ENCODE peak calls at places on chromosomes 3 and 15, in seven cellular contexts. One of them, this sample, is unnamed.

GRCh38 chr15:91954211-91954804 is 100.8 kb downstream of the SLCO3A1 start:
- DNase-seq in cardiac muscle cell: no peak
- DNase-seq in psoas muscle: no peak
- DNase-seq in CD8-positive, alpha-beta T cell: no peak
- DNase-seq in choroid plexus epithelial cell: no peak
- DNase-seq in uterus: no peak
- DNase-seq in mammary epithelial cell: no peak
- DNase-seq in this sample: no peak

GRCh38 chr3:125310623-125311076 is 64.5 kb downstream of the ZNF148 start:
- DNase-seq in cardiac muscle cell: no peak
- DNase-seq in psoas muscle: no peak
- DNase-seq in CD8-positive, alpha-beta T cell: peak; percentile 13
- DNase-seq in choroid plexus epithelial cell: no peak
- DNase-seq in uterus: no peak
- DNase-seq in mammary epithelial cell: no peak
- DNase-seq in this sample: no peak

GRCh38 chr3:196024968-196025367 is 56.9 kb downstream of the TFRC start:
- DNase-seq in cardiac muscle cell: no peak
- DNase-seq in psoas muscle: no peak
- DNase-seq in CD8-positive, alpha-beta T cell: no peak
- DNase-seq in choroid plexus epithelial cell: no peak
- DNase-seq in uterus: no peak
- DNase-seq in mammary epithelial cell: no peak
- DNase-seq in this sample: no peak

GRCh38 chr3:29635888-29636287 is 355.0 kb downstream of the RBMS3 start:
- DNase-seq in cardiac muscle cell: no peak
- DNase-seq in psoas muscle: no peak
- DNase-seq in CD8-positive, alpha-beta T cell: no peak
- DNase-seq in choroid plexus epithelial cell: no peak
- DNase-seq in uterus: no peak
- DNase-seq in mammary epithelial cell: no peak
- DNase-seq in this sample: no peak

GRCh38 chr15:35450492-35450891 is 95.5 kb downstream of the DPH6 start:
- DNase-seq in cardiac muscle cell: no peak
- DNase-seq in psoas muscle: no peak
- DNase-seq in CD8-positive, alpha-beta T cell: no peak
- DNase-seq in choroid plexus epithelial cell: peak; percentile 72
- DNase-seq in uterus: no peak
- DNase-seq in mammary epithelial cell: peak; percentile 8
- DNase-seq in this sample: peak; percentile 35

GRCh38 chr15:50183112-50183794 is 1.3 kb downstream of the SLC27A2 start:
- DNase-seq in cardiac muscle cell: peak; percentile 8
- DNase-seq in psoas muscle: no peak
- DNase-seq in CD8-positive, alpha-beta T cell: no peak
- DNase-seq in choroid plexus epithelial cell: no peak
- DNase-seq in uterus: no peak
- DNase-seq in mammary epithelial cell: no peak
- DNase-seq in this sample: no peak

GRCh38 chr3:8964436-8965370 is 1.4 kb upstream of the RAD18 start:
- DNase-seq in cardiac muscle cell: no peak
- DNase-seq in psoas muscle: no peak
- DNase-seq in CD8-positive, alpha-beta T cell: no peak
- DNase-seq in choroid plexus epithelial cell: no peak
- DNase-seq in uterus: no peak
- DNase-seq in mammary epithelial cell: peak; percentile 86
- DNase-seq in this sample: peak; percentile 67

GRCh38 chr3:155891341-155891740 is 20.9 kb downstream of the GMPS start:
- DNase-seq in cardiac muscle cell: no peak
- DNase-seq in psoas muscle: no peak
- DNase-seq in CD8-positive, alpha-beta T cell: no peak
- DNase-seq in choroid plexus epithelial cell: no peak
- DNase-seq in uterus: no peak
- DNase-seq in mammary epithelial cell: no peak
- DNase-seq in this sample: no peak

GRCh38 chr15:43775411-43775965 is 1.3 kb downstream of the ELL3 start:
- DNase-seq in cardiac muscle cell: peak; percentile 51
- DNase-seq in psoas muscle: peak; percentile 33
- DNase-seq in CD8-positive, alpha-beta T cell: no peak
- DNase-seq in choroid plexus epithelial cell: no peak
- DNase-seq in uterus: peak; percentile 42
- DNase-seq in mammary epithelial cell: peak; percentile 71
- DNase-seq in this sample: peak; percentile 43

GRCh38 chr15:78644979-78645378 is 4.0 kb upstream of the CHRNB4 start:
- DNase-seq in cardiac muscle cell: no peak
- DNase-seq in psoas muscle: no peak
- DNase-seq in CD8-positive, alpha-beta T cell: no peak
- DNase-seq in choroid plexus epithelial cell: no peak
- DNase-seq in uterus: no peak
- DNase-seq in mammary epithelial cell: no peak
- DNase-seq in this sample: no peak

GRCh38 chr3:63639821-63640220 is 12.7 kb upstream of the SNTN start:
- DNase-seq in cardiac muscle cell: no peak
- DNase-seq in psoas muscle: no peak
- DNase-seq in CD8-positive, alpha-beta T cell: no peak
- DNase-seq in choroid plexus epithelial cell: no peak
- DNase-seq in uterus: no peak
- DNase-seq in mammary epithelial cell: no peak
- DNase-seq in this sample: no peak

GRCh38 chr15:31248263-31248662 is 78.4 kb upstream of the KLF13 start:
- DNase-seq in cardiac muscle cell: no peak
- DNase-seq in psoas muscle: no peak
- DNase-seq in CD8-positive, alpha-beta T cell: no peak
- DNase-seq in choroid plexus epithelial cell: no peak
- DNase-seq in uterus: no peak
- DNase-seq in mammary epithelial cell: no peak
- DNase-seq in this sample: no peak

GRCh38 chr15:24878153-24878552 is 76.6 kb upstream of the SNRPN start:
- DNase-seq in cardiac muscle cell: no peak
- DNase-seq in psoas muscle: peak; percentile 14
- DNase-seq in CD8-positive, alpha-beta T cell: no peak
- DNase-seq in choroid plexus epithelial cell: peak; percentile 23
- DNase-seq in uterus: no peak
- DNase-seq in mammary epithelial cell: peak; percentile 1
- DNase-seq in this sample: peak; percentile 32

GRCh38 chr3:184299488-184300376 is 691 bp downstream of the PSMD2 start:
- DNase-seq in cardiac muscle cell: no peak
- DNase-seq in psoas muscle: no peak
- DNase-seq in CD8-positive, alpha-beta T cell: no peak
- DNase-seq in choroid plexus epithelial cell: peak; percentile 64
- DNase-seq in uterus: no peak
- DNase-seq in mammary epithelial cell: peak; percentile 44
- DNase-seq in this sample: peak; percentile 38

GRCh38 chr3:124701687-124702086 is 28.6 kb upstream of the UMPS start:
- DNase-seq in cardiac muscle cell: no peak
- DNase-seq in psoas muscle: no peak
- DNase-seq in CD8-positive, alpha-beta T cell: no peak
- DNase-seq in choroid plexus epithelial cell: peak; percentile 71
- DNase-seq in uterus: no peak
- DNase-seq in mammary epithelial cell: no peak
- DNase-seq in this sample: peak; percentile 73

GRCh38 chr3:192259661-192260060 is 467.7 kb downstream of the FGF12 start:
- DNase-seq in cardiac muscle cell: no peak
- DNase-seq in psoas muscle: no peak
- DNase-seq in CD8-positive, alpha-beta T cell: no peak
- DNase-seq in choroid plexus epithelial cell: no peak
- DNase-seq in uterus: no peak
- DNase-seq in mammary epithelial cell: no peak
- DNase-seq in this sample: no peak

GRCh38 chr3:14345496-14346150 is 56.8 kb upstream of the SLC6A6 start:
- DNase-seq in cardiac muscle cell: no peak
- DNase-seq in psoas muscle: no peak
- DNase-seq in CD8-positive, alpha-beta T cell: no peak
- DNase-seq in choroid plexus epithelial cell: peak; percentile 47
- DNase-seq in uterus: no peak
- DNase-seq in mammary epithelial cell: peak; percentile 31
- DNase-seq in this sample: no peak

GRCh38 chr15:69338535-69339213 is 40.0 kb downstream of the PAQR5 start:
- DNase-seq in cardiac muscle cell: no peak
- DNase-seq in psoas muscle: no peak
- DNase-seq in CD8-positive, alpha-beta T cell: no peak
- DNase-seq in choroid plexus epithelial cell: no peak
- DNase-seq in uterus: no peak
- DNase-seq in mammary epithelial cell: peak; percentile 35
- DNase-seq in this sample: no peak

GRCh38 chr3:38805765-38806386 is 10.1 kb downstream of the SCN10A start:
- DNase-seq in cardiac muscle cell: peak; percentile 93
- DNase-seq in psoas muscle: no peak
- DNase-seq in CD8-positive, alpha-beta T cell: no peak
- DNase-seq in choroid plexus epithelial cell: peak; percentile 86
- DNase-seq in uterus: no peak
- DNase-seq in mammary epithelial cell: peak; percentile 67
- DNase-seq in this sample: peak; percentile 76

GRCh38 chr3:67654832-67655152 is 380 bp upstream of the SUCLG2 start:
- DNase-seq in cardiac muscle cell: no peak
- DNase-seq in psoas muscle: no peak
- DNase-seq in CD8-positive, alpha-beta T cell: no peak
- DNase-seq in choroid plexus epithelial cell: no peak
- DNase-seq in uterus: no peak
- DNase-seq in mammary epithelial cell: no peak
- DNase-seq in this sample: no peak

GRCh38 chr3:14691239-14691638 is 16.3 kb downstream of the C3orf20 start:
- DNase-seq in cardiac muscle cell: no peak
- DNase-seq in psoas muscle: no peak
- DNase-seq in CD8-positive, alpha-beta T cell: no peak
- DNase-seq in choroid plexus epithelial cell: no peak
- DNase-seq in uterus: no peak
- DNase-seq in mammary epithelial cell: no peak
- DNase-seq in this sample: no peak

GRCh38 chr3:24237971-24238767 is 256.5 kb downstream of the THRB start:
- DNase-seq in cardiac muscle cell: peak; percentile 68
- DNase-seq in psoas muscle: no peak
- DNase-seq in CD8-positive, alpha-beta T cell: no peak
- DNase-seq in choroid plexus epithelial cell: peak; percentile 93
- DNase-seq in uterus: peak; percentile 68
- DNase-seq in mammary epithelial cell: peak; percentile 89
- DNase-seq in this sample: peak; percentile 87

GRCh38 chr15:23002920-23003319 is 22.8 kb upstream of the CYFIP1 start:
- DNase-seq in cardiac muscle cell: no peak
- DNase-seq in psoas muscle: no peak
- DNase-seq in CD8-positive, alpha-beta T cell: no peak
- DNase-seq in choroid plexus epithelial cell: no peak
- DNase-seq in uterus: no peak
- DNase-seq in mammary epithelial cell: no peak
- DNase-seq in this sample: no peak

GRCh38 chr15:90174140-90174891 is 26.8 kb upstream of the SEMA4B start:
- DNase-seq in cardiac muscle cell: peak; percentile 20
- DNase-seq in psoas muscle: peak; percentile 79
- DNase-seq in CD8-positive, alpha-beta T cell: no peak
- DNase-seq in choroid plexus epithelial cell: peak; percentile 64
- DNase-seq in uterus: peak; percentile 88
- DNase-seq in mammary epithelial cell: peak; percentile 22
- DNase-seq in this sample: peak; percentile 46

GRCh38 chr3:151227438-151228290 is 24.6 kb upstream of the GPR171 start:
- DNase-seq in cardiac muscle cell: peak; percentile 79
- DNase-seq in psoas muscle: peak; percentile 59
- DNase-seq in CD8-positive, alpha-beta T cell: peak; percentile 61
- DNase-seq in choroid plexus epithelial cell: peak; percentile 93
- DNase-seq in uterus: peak; percentile 72
- DNase-seq in mammary epithelial cell: peak; percentile 60
- DNase-seq in this sample: peak; percentile 87

GRCh38 chr15:76197703-76198455 is 113.4 kb downstream of the ETFA start:
- DNase-seq in cardiac muscle cell: no peak
- DNase-seq in psoas muscle: no peak
- DNase-seq in CD8-positive, alpha-beta T cell: no peak
- DNase-seq in choroid plexus epithelial cell: no peak
- DNase-seq in uterus: no peak
- DNase-seq in mammary epithelial cell: peak; percentile 76
- DNase-seq in this sample: no peak

GRCh38 chr3:13414040-13414729 is 5.9 kb downstream of the NUP210 start:
- DNase-seq in cardiac muscle cell: no peak
- DNase-seq in psoas muscle: peak; percentile 33
- DNase-seq in CD8-positive, alpha-beta T cell: peak; percentile 48
- DNase-seq in choroid plexus epithelial cell: no peak
- DNase-seq in uterus: no peak
- DNase-seq in mammary epithelial cell: no peak
- DNase-seq in this sample: no peak

GRCh38 chr3:180913582-180914404 is 1.3 kb downstream of the FXR1 start:
- DNase-seq in cardiac muscle cell: peak; percentile 19
- DNase-seq in psoas muscle: no peak
- DNase-seq in CD8-positive, alpha-beta T cell: no peak
- DNase-seq in choroid plexus epithelial cell: peak; percentile 31
- DNase-seq in uterus: no peak
- DNase-seq in mammary epithelial cell: peak; percentile 10
- DNase-seq in this sample: no peak

DNA sequence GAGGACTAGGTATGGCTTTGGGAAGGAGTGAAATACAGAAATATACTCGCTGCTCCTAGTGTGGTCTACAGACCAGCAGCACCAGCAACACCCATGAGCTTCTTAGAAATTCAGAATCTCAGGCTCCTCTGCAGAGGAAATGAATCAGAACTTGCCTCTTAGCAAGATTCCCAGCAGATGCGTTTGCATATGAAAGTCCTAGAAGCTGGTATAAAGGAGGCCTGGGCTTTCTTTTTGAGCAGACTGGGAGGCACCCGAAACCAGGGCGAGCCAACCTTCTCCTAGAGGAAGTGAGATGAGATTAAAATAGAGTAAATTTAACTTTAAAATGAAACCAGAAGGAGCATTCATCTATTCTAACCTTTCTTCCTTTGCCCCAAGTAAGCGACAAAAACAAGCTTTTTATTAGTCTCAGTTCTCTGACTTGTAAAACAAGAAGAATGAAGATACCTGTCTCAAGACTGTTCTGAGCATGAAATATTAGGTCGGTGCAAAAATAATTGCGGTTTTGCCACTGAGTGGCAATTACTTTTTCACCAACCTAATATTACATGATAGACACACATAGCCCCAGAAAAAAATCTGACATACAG is 140.0 kb downstream of the PDZRN3 start:
- DNase-seq in cardiac muscle cell: no peak
- DNase-seq in psoas muscle: no peak
- DNase-seq in CD8-positive, alpha-beta T cell: no peak
- DNase-seq in choroid plexus epithelial cell: no peak
- DNase-seq in uterus: no peak
- DNase-seq in mammary epithelial cell: no peak
- DNase-seq in this sample: peak; percentile 23
- H3K4me3 ChIP-seq in cardiac muscle cell: no peak overlapping the region
- H3K4me3 ChIP-seq in psoas muscle: no peak overlapping the region
- H3K4me3 ChIP-seq in CD8-positive, alpha-beta T cell: no peak overlapping the region
- H3K4me3 ChIP-seq in choroid plexus epithelial cell: no peak overlapping the region
- H3K4me3 ChIP-seq in uterus: no peak overlapping the region
- H3K4me3 ChIP-seq in mammary epithelial cell: no peak overlapping the region
- H3K4me3 ChIP-seq in this sample: no peak overlapping the region

GRCh38 chr15:65981837-65982696 is 112.8 kb downstream of the RAB11A start:
- DNase-seq in cardiac muscle cell: peak; percentile 65
- DNase-seq in psoas muscle: no peak
- DNase-seq in CD8-positive, alpha-beta T cell: peak; percentile 43
- DNase-seq in choroid plexus epithelial cell: no peak
- DNase-seq in uterus: no peak
- DNase-seq in mammary epithelial cell: peak; percentile 32
- DNase-seq in this sample: no peak
- TF ChIP-seq CTCF in cardiac muscle cell: peak; percentile 8
- TF ChIP-seq CTCF in psoas muscle: no peak
- TF ChIP-seq CTCF in CD8-positive, alpha-beta T cell: peak; percentile 49
- TF ChIP-seq CTCF in choroid plexus epithelial cell: no peak
- TF ChIP-seq CTCF in uterus: no peak
- TF ChIP-seq CTCF in mammary epithelial cell: no peak
- TF ChIP-seq CTCF in this sample: no peak

GRCh38 chr3:48561045-48561736 is 2.4 kb downstream of the UCN2 start:
- DNase-seq in cardiac muscle cell: peak; percentile 92
- DNase-seq in psoas muscle: peak; percentile 57
- DNase-seq in CD8-positive, alpha-beta T cell: no peak
- DNase-seq in choroid plexus epithelial cell: peak; percentile 81
- DNase-seq in uterus: peak; percentile 71
- DNase-seq in mammary epithelial cell: no peak
- DNase-seq in this sample: peak; percentile 69
- H3K4me3 ChIP-seq in cardiac muscle cell: peak overlapping the region; percentile 35
- H3K4me3 ChIP-seq in psoas muscle: peak overlapping the region; percentile 60
- H3K4me3 ChIP-seq in CD8-positive, alpha-beta T cell: no peak overlapping the region
- H3K4me3 ChIP-seq in choroid plexus epithelial cell: peak overlapping the region; percentile 42
- H3K4me3 ChIP-seq in uterus: peak overlapping the region; percentile 9
- H3K4me3 ChIP-seq in mammary epithelial cell: no peak overlapping the region
- H3K4me3 ChIP-seq in this sample: peak overlapping the region; percentile 29

GRCh38 chr3:468172-468571 is 271.6 kb downstream of the CHL1 start:
- DNase-seq in cardiac muscle cell: peak; percentile 20
- DNase-seq in psoas muscle: no peak
- DNase-seq in CD8-positive, alpha-beta T cell: no peak
- DNase-seq in choroid plexus epithelial cell: no peak
- DNase-seq in uterus: no peak
- DNase-seq in mammary epithelial cell: no peak
- DNase-seq in this sample: no peak
- TF ChIP-seq CTCF in cardiac muscle cell: peak; percentile 52
- TF ChIP-seq CTCF in psoas muscle: peak; percentile 29
- TF ChIP-seq CTCF in CD8-positive, alpha-beta T cell: no peak
- TF ChIP-seq CTCF in choroid plexus epithelial cell: peak; percentile 40
- TF ChIP-seq CTCF in uterus: peak; percentile 31
- TF ChIP-seq CTCF in mammary epithelial cell: no peak
- TF ChIP-seq CTCF in this sample: peak; percentile 38

This sample was measured in astrocyte of the spinal cord.